ENCODE peak calls at places on chromosomes 2 and 18, in nine cellular contexts. One of them, this sample, is unnamed.

GRCh38 chr2:12441750-12442626 is 274.7 kb upstream of the TRIB2 start:
- DNase-seq in HFFc6: no peak
- DNase-seq in left cardiac atrium: no peak
- DNase-seq in NCI-H1105: no peak
- DNase-seq in mucosa of descending colon: no peak
- DNase-seq in foreskin fibroblast: no peak
- DNase-seq in effector CD4-positive, alpha-beta T cell: no peak
- DNase-seq in LoVo: no peak
- DNase-seq in AG20443: no peak
- DNase-seq in this sample: no peak

GRCh38 chr2:150467641-150467963 is 19.9 kb downstream of the RND3 start:
- DNase-seq in HFFc6: no peak
- DNase-seq in left cardiac atrium: no peak
- DNase-seq in NCI-H1105: no peak
- DNase-seq in mucosa of descending colon: no peak
- DNase-seq in foreskin fibroblast: no peak
- DNase-seq in effector CD4-positive, alpha-beta T cell: no peak
- DNase-seq in LoVo: no peak
- DNase-seq in AG20443: no peak
- DNase-seq in this sample: no peak

GRCh38 chr2:240131296-240131695 is 4.8 kb downstream of the COPS9 start:
- DNase-seq in HFFc6: no peak
- DNase-seq in left cardiac atrium: no peak
- DNase-seq in NCI-H1105: no peak
- DNase-seq in mucosa of descending colon: no peak
- DNase-seq in foreskin fibroblast: no peak
- DNase-seq in effector CD4-positive, alpha-beta T cell: no peak
- DNase-seq in LoVo: no peak
- DNase-seq in AG20443: no peak
- DNase-seq in this sample: peak

GRCh38 chr18:54181856-54182612 is 42.4 kb downstream of the MBD2 start:
- DNase-seq in HFFc6: peak
- DNase-seq in left cardiac atrium: no peak
- DNase-seq in NCI-H1105: no peak
- DNase-seq in mucosa of descending colon: no peak
- DNase-seq in foreskin fibroblast: no peak
- DNase-seq in effector CD4-positive, alpha-beta T cell: no peak
- DNase-seq in LoVo: no peak
- DNase-seq in AG20443: no peak
- DNase-seq in this sample: no peak

GRCh38 chr2:200405599-200406298 is 99.3 kb downstream of the SPATS2L start:
- DNase-seq in HFFc6: peak
- DNase-seq in left cardiac atrium: no peak
- DNase-seq in NCI-H1105: no peak
- DNase-seq in mucosa of descending colon: peak
- DNase-seq in foreskin fibroblast: peak
- DNase-seq in effector CD4-positive, alpha-beta T cell: no peak
- DNase-seq in LoVo: peak
- DNase-seq in AG20443: peak
- DNase-seq in this sample: no peak

GRCh38 chr2:239017491-239018098 is 169.7 kb downstream of the TWIST2 start:
- DNase-seq in HFFc6: no peak
- DNase-seq in left cardiac atrium: no peak
- DNase-seq in NCI-H1105: no peak
- DNase-seq in mucosa of descending colon: no peak
- DNase-seq in foreskin fibroblast: no peak
- DNase-seq in effector CD4-positive, alpha-beta T cell: no peak
- DNase-seq in LoVo: no peak
- DNase-seq in AG20443: no peak
- DNase-seq in this sample: peak

GRCh38 chr2:241728627-241729026 is 5.8 kb upstream of the D2HGDH start:
- DNase-seq in HFFc6: no peak
- DNase-seq in left cardiac atrium: peak
- DNase-seq in NCI-H1105: no peak
- DNase-seq in mucosa of descending colon: no peak
- DNase-seq in foreskin fibroblast: no peak
- DNase-seq in effector CD4-positive, alpha-beta T cell: no peak
- DNase-seq in LoVo: no peak
- DNase-seq in AG20443: no peak
- DNase-seq in this sample: no peak

GRCh38 chr18:44939037-44939665 is 258.5 kb downstream of the SETBP1 start:
- DNase-seq in HFFc6: no peak
- DNase-seq in left cardiac atrium: no peak
- DNase-seq in NCI-H1105: no peak
- DNase-seq in mucosa of descending colon: peak
- DNase-seq in foreskin fibroblast: no peak
- DNase-seq in effector CD4-positive, alpha-beta T cell: no peak
- DNase-seq in LoVo: no peak
- DNase-seq in AG20443: no peak
- DNase-seq in this sample: no peak

GRCh38 chr2:198273670-198274069 is 469.3 kb downstream of the PLCL1 start:
- DNase-seq in HFFc6: no peak
- DNase-seq in left cardiac atrium: no peak
- DNase-seq in NCI-H1105: no peak
- DNase-seq in mucosa of descending colon: no peak
- DNase-seq in foreskin fibroblast: no peak
- DNase-seq in effector CD4-positive, alpha-beta T cell: no peak
- DNase-seq in LoVo: no peak
- DNase-seq in AG20443: peak
- DNase-seq in this sample: no peak

GRCh38 chr2:169141713-169142352 is 72.5 kb downstream of the DHRS9 start:
- DNase-seq in HFFc6: peak
- DNase-seq in left cardiac atrium: peak
- DNase-seq in NCI-H1105: peak
- DNase-seq in mucosa of descending colon: peak
- DNase-seq in foreskin fibroblast: peak
- DNase-seq in effector CD4-positive, alpha-beta T cell: peak
- DNase-seq in LoVo: peak
- DNase-seq in AG20443: peak
- DNase-seq in this sample: peak